ENCODE peak calls at places on chromosome 4, in eight cellular contexts. One of them, this sample, is unnamed.

GRCh38 chr4:89152972-89153371 is 41.6 kb downstream of the TIGD2 start:
- DNase-seq in psoas muscle: no peak
- DNase-seq in heart right ventricle: no peak
- DNase-seq in left ventricle myocardium inferior: no peak
- DNase-seq in foreskin fibroblast: peak; percentile 15
- DNase-seq in astrocyte: no peak
- DNase-seq in BE2C: no peak
- DNase-seq in heart left ventricle: no peak
- DNase-seq in this sample: peak; percentile 18

GRCh38 chr4:85928775-85929585 is 430.9 kb downstream of the MAPK10 start:
- DNase-seq in foreskin fibroblast: peak; percentile 32
- DNase-seq in heart right ventricle: no peak
- DNase-seq in left ventricle myocardium inferior: no peak
- DNase-seq in heart left ventricle: no peak
- DNase-seq in psoas muscle: no peak
- DNase-seq in astrocyte: peak; percentile 70
- DNase-seq in BE2C: no peak
- DNase-seq in this sample: peak; percentile 68

GRCh38 chr4:179292443-179292842 is 1850.2 kb upstream of the AGA start:
- DNase-seq in astrocyte: no peak
- DNase-seq in foreskin fibroblast: no peak
- DNase-seq in left ventricle myocardium inferior: no peak
- DNase-seq in heart left ventricle: no peak
- DNase-seq in BE2C: no peak
- DNase-seq in psoas muscle: no peak
- DNase-seq in heart right ventricle: no peak
- DNase-seq in this sample: peak; percentile 18

GRCh38 chr4:80321776-80322175 is 13.8 kb upstream of the CFAP299 start:
- DNase-seq in psoas muscle: no peak
- DNase-seq in left ventricle myocardium inferior: no peak
- DNase-seq in astrocyte: no peak
- DNase-seq in heart left ventricle: no peak
- DNase-seq in heart right ventricle: no peak
- DNase-seq in BE2C: no peak
- DNase-seq in foreskin fibroblast: no peak
- DNase-seq in this sample: no peak

GRCh38 chr4:66842401-66842800 is 702.9 kb downstream of the CENPC start:
- DNase-seq in psoas muscle: no peak
- DNase-seq in astrocyte: no peak
- DNase-seq in left ventricle myocardium inferior: no peak
- DNase-seq in heart left ventricle: no peak
- DNase-seq in heart right ventricle: no peak
- DNase-seq in foreskin fibroblast: no peak
- DNase-seq in BE2C: no peak
- DNase-seq in this sample: no peak

GRCh38 chr4:181897935-181898334 is 345.3 kb upstream of the TENM3 start:
- DNase-seq in astrocyte: peak; percentile 95
- DNase-seq in heart right ventricle: no peak
- DNase-seq in left ventricle myocardium inferior: no peak
- DNase-seq in BE2C: no peak
- DNase-seq in foreskin fibroblast: no peak
- DNase-seq in heart left ventricle: no peak
- DNase-seq in psoas muscle: no peak
- DNase-seq in this sample: peak; percentile 0

GRCh38 chr4:71338846-71339593 is at the start of gene SLC4A4:
- DNase-seq in left ventricle myocardium inferior: no peak
- DNase-seq in psoas muscle: no peak
- DNase-seq in heart right ventricle: no peak
- DNase-seq in heart left ventricle: no peak
- DNase-seq in astrocyte: peak; percentile 72
- DNase-seq in foreskin fibroblast: peak; percentile 29
- DNase-seq in BE2C: no peak
- DNase-seq in this sample: peak; percentile 50

GRCh38 chr4:56149601-56150000 is 200.9 kb downstream of the CEP135 start:
- DNase-seq in heart left ventricle: no peak
- DNase-seq in foreskin fibroblast: peak; percentile 35
- DNase-seq in left ventricle myocardium inferior: no peak
- DNase-seq in heart right ventricle: no peak
- DNase-seq in astrocyte: peak; percentile 67
- DNase-seq in psoas muscle: no peak
- DNase-seq in BE2C: no peak
- DNase-seq in this sample: no peak

GRCh38 chr4:47531954-47532321 is 46.9 kb downstream of the ATP10D start:
- DNase-seq in left ventricle myocardium inferior: no peak
- DNase-seq in heart right ventricle: no peak
- DNase-seq in foreskin fibroblast: no peak
- DNase-seq in BE2C: no peak
- DNase-seq in astrocyte: no peak
- DNase-seq in heart left ventricle: no peak
- DNase-seq in psoas muscle: no peak
- DNase-seq in this sample: no peak

GRCh38 chr4:143986173-143986572 is 33.0 kb downstream of the GYPB start:
- DNase-seq in psoas muscle: no peak
- DNase-seq in heart right ventricle: no peak
- DNase-seq in left ventricle myocardium inferior: no peak
- DNase-seq in BE2C: no peak
- DNase-seq in astrocyte: no peak
- DNase-seq in heart left ventricle: no peak
- DNase-seq in foreskin fibroblast: no peak
- DNase-seq in this sample: no peak

GRCh38 chr4:6472387-6473263 is at the start of gene PPP2R2C:
- DNase-seq in foreskin fibroblast: no peak
- DNase-seq in left ventricle myocardium inferior: no peak
- DNase-seq in psoas muscle: no peak
- DNase-seq in astrocyte: no peak
- DNase-seq in BE2C: peak; percentile 34
- DNase-seq in heart left ventricle: no peak
- DNase-seq in heart right ventricle: no peak
- DNase-seq in this sample: no peak

GRCh38 chr4:26887143-26887542 is 26.5 kb downstream of the STIM2 start:
- DNase-seq in astrocyte: no peak
- DNase-seq in left ventricle myocardium inferior: no peak
- DNase-seq in heart right ventricle: no peak
- DNase-seq in psoas muscle: no peak
- DNase-seq in heart left ventricle: no peak
- DNase-seq in foreskin fibroblast: no peak
- DNase-seq in BE2C: no peak
- DNase-seq in this sample: no peak

GRCh38 chr4:83757121-83757621 is 221.3 kb downstream of the GPAT3 start:
- DNase-seq in BE2C: peak; percentile 82
- DNase-seq in foreskin fibroblast: peak; percentile 28
- DNase-seq in left ventricle myocardium inferior: no peak
- DNase-seq in astrocyte: no peak
- DNase-seq in heart left ventricle: no peak
- DNase-seq in heart right ventricle: no peak
- DNase-seq in psoas muscle: no peak
- DNase-seq in this sample: peak; percentile 79

DNA sequence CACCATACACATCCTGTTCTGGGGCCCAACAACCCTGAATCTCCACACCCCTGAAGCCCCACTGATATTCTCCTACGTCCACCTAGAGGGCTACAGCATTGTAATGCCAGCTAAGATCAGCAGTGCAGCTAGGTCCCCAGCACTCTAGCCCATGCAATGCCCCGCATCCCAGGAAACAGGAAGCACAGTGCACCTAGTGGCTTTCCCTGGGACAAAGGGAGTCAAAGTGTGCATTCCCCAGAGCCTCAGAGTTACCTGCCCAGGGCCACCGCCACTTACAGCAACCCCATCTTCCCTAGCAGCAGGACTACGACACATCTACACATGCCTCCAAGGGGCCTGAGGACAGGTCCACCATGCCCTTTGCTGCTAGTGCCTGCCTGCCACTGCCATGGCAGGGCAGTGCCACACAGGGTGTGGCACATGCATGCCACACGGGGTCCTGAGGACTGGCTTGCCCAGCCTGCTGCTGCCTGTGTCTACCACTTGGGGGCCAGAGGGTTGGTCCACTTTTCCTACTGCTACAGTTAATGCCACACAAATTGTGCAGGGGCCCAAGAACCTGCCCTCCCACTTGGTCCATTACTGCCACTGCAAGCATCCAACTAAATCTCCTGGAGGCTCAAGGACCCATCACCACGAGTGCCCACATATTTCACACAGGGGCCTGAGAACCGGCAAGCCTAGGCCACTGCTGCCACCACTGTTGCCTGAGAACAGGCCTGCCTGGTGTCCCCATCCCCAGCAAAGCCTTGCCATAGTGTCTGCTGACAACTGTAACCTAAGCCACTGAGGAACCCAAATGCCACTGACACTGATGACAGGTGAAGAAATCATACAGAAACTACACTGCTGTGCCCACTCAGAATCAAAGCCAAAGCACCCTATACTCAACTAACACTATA is 23.7 kb downstream of the TLR6 start:
- DNase-seq in heart left ventricle: no peak
- DNase-seq in BE2C: no peak
- DNase-seq in psoas muscle: no peak
- DNase-seq in foreskin fibroblast: no peak
- DNase-seq in astrocyte: no peak
- DNase-seq in left ventricle myocardium inferior: no peak
- DNase-seq in heart right ventricle: no peak
- DNase-seq in this sample: no peak
- TF ChIP-seq CTCF in heart left ventricle: no peak
- TF ChIP-seq CTCF in BE2C: peak; percentile 26
- TF ChIP-seq CTCF in psoas muscle: no peak
- TF ChIP-seq CTCF in foreskin fibroblast: no peak
- TF ChIP-seq CTCF in astrocyte: peak; percentile 8
- TF ChIP-seq CTCF in left ventricle myocardium inferior: no peak
- TF ChIP-seq CTCF in heart right ventricle: no peak
- TF ChIP-seq CTCF in this sample: no peak

GRCh38 chr4:150323551-150324325 is 245.5 kb downstream of the DCLK2 start:
- DNase-seq in foreskin fibroblast: peak; percentile 52
- DNase-seq in psoas muscle: no peak
- DNase-seq in heart right ventricle: no peak
- DNase-seq in astrocyte: no peak
- DNase-seq in heart left ventricle: no peak
- DNase-seq in left ventricle myocardium inferior: no peak
- DNase-seq in BE2C: no peak
- DNase-seq in this sample: no peak

GRCh38 chr4:150327262-150327780 is 249.1 kb downstream of the DCLK2 start:
- DNase-seq in left ventricle myocardium inferior: no peak
- DNase-seq in heart right ventricle: no peak
- DNase-seq in psoas muscle: no peak
- DNase-seq in foreskin fibroblast: no peak
- DNase-seq in BE2C: no peak
- DNase-seq in astrocyte: no peak
- DNase-seq in heart left ventricle: no peak
- DNase-seq in this sample: no peak

GRCh38 chr4:150328496-150328895 is 250.3 kb downstream of the DCLK2 start:
- DNase-seq in heart right ventricle: no peak
- DNase-seq in psoas muscle: no peak
- DNase-seq in heart left ventricle: no peak
- DNase-seq in left ventricle myocardium inferior: no peak
- DNase-seq in foreskin fibroblast: no peak
- DNase-seq in BE2C: no peak
- DNase-seq in astrocyte: no peak
- DNase-seq in this sample: no peak

GRCh38 chr4:150329338-150329737 is 251.1 kb downstream of the DCLK2 start:
- DNase-seq in heart left ventricle: no peak
- DNase-seq in heart right ventricle: no peak
- DNase-seq in left ventricle myocardium inferior: no peak
- DNase-seq in foreskin fibroblast: no peak
- DNase-seq in astrocyte: no peak
- DNase-seq in psoas muscle: no peak
- DNase-seq in BE2C: no peak
- DNase-seq in this sample: no peak

DNA sequence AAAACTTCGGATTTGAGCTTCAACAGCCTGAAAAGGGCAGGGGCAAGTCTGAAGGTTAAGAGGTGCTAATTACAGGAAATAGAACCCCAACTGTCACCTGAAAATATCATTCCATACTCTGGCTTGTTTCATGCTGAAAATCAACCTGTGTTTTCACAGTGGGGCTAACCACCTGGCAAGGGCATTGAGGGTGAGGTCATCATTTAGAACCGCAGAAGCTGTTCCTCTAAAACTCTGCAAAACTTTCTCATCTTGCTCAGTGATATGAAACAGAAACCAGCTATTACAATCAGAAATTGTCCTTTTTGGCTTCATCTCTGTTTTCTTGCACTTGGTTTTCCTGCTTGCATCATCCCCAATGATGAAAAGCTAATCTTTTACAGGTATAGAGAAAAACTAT is 247.6 kb downstream of the DCLK2 start:
- DNase-seq in heart right ventricle: no peak
- DNase-seq in heart left ventricle: no peak
- DNase-seq in astrocyte: no peak
- DNase-seq in psoas muscle: no peak
- DNase-seq in foreskin fibroblast: no peak
- DNase-seq in BE2C: no peak
- DNase-seq in left ventricle myocardium inferior: no peak
- DNase-seq in this sample: no peak
- H3K4me3 ChIP-seq in heart right ventricle: no peak overlapping the region
- H3K4me3 ChIP-seq in heart left ventricle: no peak overlapping the region
- H3K4me3 ChIP-seq in astrocyte: no peak overlapping the region
- H3K4me3 ChIP-seq in psoas muscle: no peak overlapping the region
- H3K4me3 ChIP-seq in foreskin fibroblast: no peak overlapping the region
- H3K4me3 ChIP-seq in BE2C: no peak overlapping the region
- H3K4me3 ChIP-seq in left ventricle myocardium inferior: no peak overlapping the region
- H3K4me3 ChIP-seq in this sample: no peak overlapping the region

GRCh38 chr4:108130955-108131354 is 37.8 kb downstream of the LEF1 start:
- DNase-seq in left ventricle myocardium inferior: no peak
- DNase-seq in foreskin fibroblast: no peak
- DNase-seq in BE2C: no peak
- DNase-seq in astrocyte: no peak
- DNase-seq in heart right ventricle: no peak
- DNase-seq in psoas muscle: no peak
- DNase-seq in heart left ventricle: no peak
- DNase-seq in this sample: no peak
- TF ChIP-seq CTCF in left ventricle myocardium inferior: no peak
- TF ChIP-seq CTCF in foreskin fibroblast: peak; percentile 12
- TF ChIP-seq CTCF in BE2C: peak; percentile 44
- TF ChIP-seq CTCF in astrocyte: no peak
- TF ChIP-seq CTCF in heart right ventricle: no peak
- TF ChIP-seq CTCF in psoas muscle: no peak
- TF ChIP-seq CTCF in heart left ventricle: no peak
- TF ChIP-seq CTCF in this sample: peak; percentile 3

DNA sequence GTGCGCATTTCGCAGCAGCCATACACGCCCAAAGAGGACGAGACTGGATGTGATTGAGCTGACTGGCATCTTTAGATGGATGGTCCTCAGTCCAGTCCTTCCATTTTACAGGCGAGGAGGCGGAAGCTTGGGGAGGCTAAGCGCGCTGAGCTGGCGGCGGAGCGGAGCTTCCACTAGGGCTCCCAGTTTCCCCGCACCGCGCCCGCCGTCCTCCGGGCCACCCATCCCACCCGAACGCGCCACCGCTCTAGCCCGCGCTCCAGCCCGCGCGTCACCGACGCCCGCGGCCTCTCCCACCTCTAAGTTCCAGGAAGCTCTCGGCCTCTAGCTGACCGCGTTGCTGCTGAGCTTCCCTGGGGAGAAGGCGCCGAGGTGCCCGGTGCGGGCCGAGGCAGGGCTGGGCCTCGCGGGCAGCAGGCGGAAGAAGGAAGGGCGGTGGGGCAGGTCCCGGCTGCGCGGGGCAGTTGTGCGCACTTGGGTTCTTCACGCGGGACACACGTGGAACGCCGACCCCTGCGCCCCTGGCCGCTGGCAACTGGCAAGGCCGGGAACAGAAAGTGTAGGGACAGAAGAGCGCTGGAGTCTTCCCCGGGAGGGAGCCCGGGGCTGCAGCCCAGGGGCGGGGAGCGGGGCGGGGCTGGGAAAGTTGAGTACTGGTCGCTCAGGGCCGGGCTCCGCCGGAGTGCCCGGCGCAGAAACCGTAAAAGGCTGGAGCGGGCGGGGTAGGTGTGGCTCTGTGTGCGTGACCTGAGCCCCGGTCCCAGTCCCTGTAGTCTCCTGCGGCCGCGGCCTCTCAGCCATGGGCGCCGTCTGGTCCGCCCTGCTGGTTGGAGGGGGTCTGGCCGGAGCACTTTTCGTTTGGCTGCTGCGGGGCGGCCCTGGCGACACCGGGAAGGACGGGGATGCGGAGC is at the start of gene STBD1:
- DNase-seq in left ventricle myocardium inferior: peak; percentile 85
- DNase-seq in heart left ventricle: peak; percentile 84
- DNase-seq in heart right ventricle: peak; percentile 85
- DNase-seq in BE2C: peak; percentile 72
- DNase-seq in psoas muscle: peak; percentile 90
- DNase-seq in foreskin fibroblast: peak; percentile 82
- DNase-seq in astrocyte: peak; percentile 60
- DNase-seq in this sample: peak; percentile 47
- H3K4me3 ChIP-seq in left ventricle myocardium inferior: peak within 1 kb of the TSS; percentile 83
- H3K4me3 ChIP-seq in heart left ventricle: peak within 1 kb of the TSS; percentile 87
- H3K4me3 ChIP-seq in heart right ventricle: peak within 1 kb of the TSS; percentile 75
- H3K4me3 ChIP-seq in BE2C: peak within 1 kb of the TSS; percentile 72
- H3K4me3 ChIP-seq in psoas muscle: peak within 1 kb of the TSS; percentile 97
- H3K4me3 ChIP-seq in foreskin fibroblast: peak within 1 kb of the TSS; percentile 78
- H3K4me3 ChIP-seq in astrocyte: peak within 1 kb of the TSS; percentile 86
- H3K4me3 ChIP-seq in this sample: peak within 1 kb of the TSS; percentile 53

This sample was measured in bronchial epithelial cell.